ENCODE peak calls at places on chromosome 7, in six cellular contexts. J is spleen; Z is SK-N-SH; Q is dorsolateral prefrontal cortex; X is NCI-H2081; R is stimulated activated CD4-positive, alpha-beta T cell treated with anti-CD3 and anti-CD28 coated beads, Interleukin-4, amount 100 ng/mL, for 48 hours. V is an unnamed sample.

GRCh38 chr7:52249741-52250140 is 785.7 kb upstream of the POM121L12 start:
- DNase-seq in Z (no peak), R (no peak), X (no peak), Q (no peak), J (no peak), V (no peak)

GRCh38 chr7:142856565-142857245 is 1.8 kb downstream of the EPHB6 start:
- DNase-seq in Q (peak; percentile 79), R (no peak), J (no peak), X (no peak), Z (no peak), V (no peak)

GRCh38 chr7:55554055-55554454 is 18.2 kb downstream of the VOPP1 start:
- DNase-seq in X (no peak), Z (no peak), J (no peak), Q (no peak), R (no peak), V (no peak)

GRCh38 chr7:1136841-1137516 is 23.0 kb downstream of the ZFAND2A start:
- DNase-seq in X (peak; percentile 70), Q (peak; percentile 13), R (no peak), Z (peak; percentile 49), J (peak; percentile 71), V (peak; percentile 62)

GRCh38 chr7:135744938-135745701 is 3.5 kb downstream of the FAM180A start:
- DNase-seq in Z (no peak), R (no peak), X (no peak), Q (no peak), J (no peak), V (no peak)

GRCh38 chr7:36970551-36971514 is 246.5 kb upstream of the AOAH start:
- DNase-seq in J (no peak), Q (no peak), R (no peak), X (peak; percentile 82), Z (no peak), V (no peak)

GRCh38 chr7:74183142-74183541 is 9.0 kb downstream of the EIF4H start:
- DNase-seq in R (no peak), J (no peak), X (no peak), Q (no peak), Z (no peak), V (no peak)

GRCh38 chr7:12861070-12861469 is 173.6 kb downstream of the ARL4A start:
- DNase-seq in Q (no peak), J (no peak), Z (no peak), R (no peak), X (peak; percentile 94), V (no peak)

GRCh38 chr7:31885160-31885559 is 185.0 kb downstream of the PDE1C start:
- DNase-seq in Q (no peak), Z (no peak), R (no peak), J (no peak), X (no peak), V (no peak)

GRCh38 chr7:50502947-50503346 is 52.8 kb upstream of the FIGNL1 start:
- DNase-seq in Q (no peak), X (no peak), J (peak; percentile 53), R (no peak), Z (no peak), V (no peak)

GRCh38 chr7:88795553-88795952 is at the start of gene TEX47:
- DNase-seq in X (no peak), Z (no peak), J (no peak), Q (no peak), R (no peak), V (no peak)

GRCh38 chr7:117048114-117048853 is 95.0 kb downstream of the ST7 start:
- DNase-seq in Z (no peak), R (no peak), Q (no peak), X (no peak), J (no peak), V (no peak)

GRCh38 chr7:144835166-144835611 is 664 bp downstream of the TPK1 start:
- DNase-seq in Q (peak; percentile 49), X (peak; percentile 76), J (no peak), R (no peak), Z (peak; percentile 65), V (peak; percentile 78)

GRCh38 chr7:140621326-140622035 is 19.1 kb downstream of the DENND2A start:
- DNase-seq in X (no peak), R (no peak), Q (no peak), Z (no peak), J (peak; percentile 1), V (no peak)

GRCh38 chr7:128221929-128222403 is 19.1 kb upstream of the LEP start:
- DNase-seq in Z (peak; percentile 69), J (no peak), R (no peak), Q (no peak), X (no peak), V (no peak)

GRCh38 chr7:46485481-46486065 is 564.5 kb upstream of the IGFBP3 start:
- DNase-seq in X (no peak), J (no peak), Q (no peak), Z (no peak), R (no peak), V (no peak)

GRCh38 chr7:44154703-44155102 is 13.6 kb upstream of the MYL7 start:
- DNase-seq in J (no peak), Z (no peak), Q (no peak), X (no peak), R (no peak), V (no peak)

GRCh38 chr7:116218051-116218645 is 7.8 kb downstream of the TES start:
- DNase-seq in X (no peak), Q (no peak), Z (peak; percentile 58), R (no peak), J (no peak), V (no peak)

GRCh38 chr7:1112109-1112508 is 24.2 kb downstream of the GPER1 start:
- DNase-seq in R (no peak), X (no peak), J (peak; percentile 66), Q (no peak), Z (no peak), V (peak; percentile 74)

GRCh38 chr7:157581740-157582139 is 244.9 kb downstream of the DNAJB6 start:
- DNase-seq in Q (peak; percentile 17), Z (no peak), R (no peak), J (peak; percentile 70), X (no peak), V (no peak)

GRCh38 chr7:107643938-107644703 is 16.5 kb upstream of the SLC26A4 start:
- DNase-seq in X (no peak), J (no peak), Q (no peak), Z (no peak), R (no peak), V (no peak)

GRCh38 chr7:64993901-64994300 is 3.1 kb upstream of the ZNF117 start:
- DNase-seq in J (no peak), R (no peak), Z (no peak), X (no peak), Q (no peak), V (no peak)

GRCh38 chr7:52273685-52274610 is 761.5 kb upstream of the POM121L12 start:
- DNase-seq in R (no peak), J (no peak), X (no peak), Z (no peak), Q (no peak), V (no peak)

GRCh38 chr7:34776748-34777358 is 118.8 kb downstream of the NPSR1 start:
- DNase-seq in X (no peak), R (no peak), Q (no peak), J (no peak), Z (no peak), V (no peak)

GRCh38 chr7:108114117-108114841 is 15.9 kb downstream of the LAMB4 start:
- DNase-seq in R (no peak), X (peak; percentile 63), J (no peak), Z (no peak), Q (no peak), V (no peak)

GRCh38 chr7:139112741-139113250 is 3.3 kb upstream of the ZC3HAV1 start:
- DNase-seq in X (no peak), J (no peak), Q (no peak), Z (no peak), R (no peak), V (no peak)

GRCh38 chr7:75624134-75624832 is 114.5 kb downstream of the HIP1 start:
- DNase-seq in J (peak; percentile 89), R (no peak), Z (no peak), X (no peak), Q (no peak), V (peak; percentile 90)

GRCh38 chr7:114084381-114085312 is 165.8 kb upstream of the PPP1R3A start:
- DNase-seq in R (no peak), Z (peak; percentile 44), J (peak; percentile 74), X (peak; percentile 83), Q (no peak), V (no peak)

GRCh38 chr7:24756989-24757798 is at the start of gene GSDME:
- DNase-seq in J (peak; percentile 82), Z (peak; percentile 96), Q (peak; percentile 71), R (no peak), X (peak; percentile 17), V (no peak)

GRCh38 chr7:2004841-2005351 is 227.8 kb downstream of the MAD1L1 start:
- DNase-seq in R (no peak), J (peak; percentile 68), Z (no peak), X (no peak), Q (peak; percentile 22), V (peak; percentile 43)

GRCh38 chr7:116500071-116500853 is 724 bp downstream of the CAV2 start:
- DNase-seq in J (peak; percentile 68), X (no peak), R (peak; percentile 40), Q (no peak), Z (peak; percentile 19), V (peak; percentile 76)

GRCh38 chr7:35258891-35259537 is 5.1 kb upstream of the TBX20 start:
- DNase-seq in Q (no peak), R (no peak), Z (no peak), X (no peak), J (no peak), V (no peak)

V was measured in cardiac septum.